ENCODE peak calls at places on chromosomes 12 and 14, in six cellular contexts. Z is H1, U is H9, V is IMR-90, G is neuronal stem cell, C is mesenchymal stem cell. W is an unnamed sample.

GRCh38 chr14:94656043-94656442 is 43.9 kb downstream of the SERPINA3 start:
- DNase-seq in Z (no peak), U (no peak), V (no peak), G (no peak), C (no peak), W (no peak)

GRCh38 chr12:81209001-81209400 is 131.1 kb downstream of the ACSS3 start:
- DNase-seq in Z (no peak), U (no peak), V (peak; percentile 8), G (no peak), C (peak; percentile 6), W (no peak)

GRCh38 chr14:97177635-97178034 is 380.5 kb downstream of the VRK1 start:
- DNase-seq in Z (no peak), U (no peak), V (no peak), G (no peak), C (no peak), W (no peak)

GRCh38 chr12:52311282-52311643 is 9.9 kb downstream of the KRT83 start:
- DNase-seq in Z (no peak), U (no peak), V (no peak), G (no peak), C (no peak), W (peak; percentile 23)

GRCh38 chr14:76760331-76761197 is 704 bp upstream of the VASH1 start:
- DNase-seq in Z (no peak), U (peak; percentile 23), V (no peak), G (no peak), C (no peak), W (no peak)

GRCh38 chr14:38339704-38340103 is 83.8 kb upstream of the CLEC14A start:
- DNase-seq in Z (no peak), U (no peak), V (peak; percentile 71), G (no peak), C (peak; percentile 14), W (no peak)

GRCh38 chr14:39459795-39460478 is 27.7 kb upstream of the FBXO33 start:
- DNase-seq in Z (no peak), U (no peak), V (no peak), G (no peak), C (no peak), W (no peak)

GRCh38 chr12:48038085-48038484 is 33.8 kb upstream of the COL2A1 start:
- DNase-seq in Z (no peak), U (no peak), V (no peak), G (no peak), C (no peak), W (no peak)

GRCh38 chr12:58443273-58443980 is 476.9 kb downstream of the LRIG3 start:
- DNase-seq in Z (peak; percentile 52), U (peak; percentile 45), V (peak; percentile 13), G (no peak), C (peak; percentile 37), W (no peak)

GRCh38 chr14:56474419-56475022 is 105.1 kb upstream of the TMEM260 start:
- DNase-seq in Z (no peak), U (no peak), V (peak; percentile 41), G (peak; percentile 56), C (peak; percentile 57), W (peak; percentile 10)

GRCh38 chr12:64531665-64532334 is 78.5 kb upstream of the RASSF3 start:
- DNase-seq in Z (no peak), U (peak; percentile 64), V (no peak), G (no peak), C (no peak), W (peak; percentile 42)

GRCh38 chr12:10721654-10722501 is 1.2 kb downstream of the YBX3 start:
- DNase-seq in Z (peak; percentile 44), U (peak; percentile 76), V (peak; percentile 99), G (peak; percentile 48), C (peak; percentile 97), W (peak; percentile 75)

GRCh38 chr12:76927170-76927784 is 48.5 kb upstream of the CSRP2 start:
- DNase-seq in Z (peak; percentile 88), U (peak; percentile 82), V (peak; percentile 57), G (peak; percentile 45), C (peak; percentile 53), W (peak; percentile 64)

GRCh38 chr12:76688001-76688400 is 75.9 kb upstream of the ZDHHC17 start:
- DNase-seq in Z (no peak), U (no peak), V (peak; percentile 51), G (no peak), C (no peak), W (no peak)

GRCh38 chr14:95500201-95500681 is 16.2 kb downstream of the SYNE3 start:
- DNase-seq in Z (no peak), U (no peak), V (no peak), G (no peak), C (no peak), W (no peak)

GRCh38 chr14:31880935-31881334 is 196.2 kb upstream of the ARHGAP5 start:
- DNase-seq in Z (no peak), U (no peak), V (peak; percentile 90), G (no peak), C (peak; percentile 94), W (peak; percentile 62)

GRCh38 chr12:65838330-65838976 is 14.2 kb downstream of the HMGA2 start:
- DNase-seq in Z (no peak), U (no peak), V (no peak), G (no peak), C (no peak), W (no peak)

GRCh38 chr12:49636979-49637378 is 13.6 kb downstream of the PRPF40B start:
- DNase-seq in Z (no peak), U (peak; percentile 81), V (peak; percentile 68), G (peak; percentile 27), C (peak; percentile 78), W (peak; percentile 9)

GRCh38 chr12:113374823-113375428 is 16.5 kb downstream of the PLBD2 start:
- DNase-seq in Z (no peak), U (no peak), V (no peak), G (no peak), C (no peak), W (no peak)

GRCh38 chr14:97299661-97300060 is 502.5 kb downstream of the VRK1 start:
- DNase-seq in Z (no peak), U (peak; percentile 59), V (no peak), G (no peak), C (no peak), W (no peak)

GRCh38 chr12:42987216-42987631 is 397.7 kb upstream of the PRICKLE1 start:
- DNase-seq in Z (no peak), U (no peak), V (no peak), G (no peak), C (no peak), W (no peak)

GRCh38 chr12:42985506-42985905 is 396.0 kb upstream of the PRICKLE1 start:
- DNase-seq in Z (no peak), U (peak; percentile 79), V (peak; percentile 58), G (peak; percentile 40), C (peak; percentile 66), W (no peak)

DNA sequence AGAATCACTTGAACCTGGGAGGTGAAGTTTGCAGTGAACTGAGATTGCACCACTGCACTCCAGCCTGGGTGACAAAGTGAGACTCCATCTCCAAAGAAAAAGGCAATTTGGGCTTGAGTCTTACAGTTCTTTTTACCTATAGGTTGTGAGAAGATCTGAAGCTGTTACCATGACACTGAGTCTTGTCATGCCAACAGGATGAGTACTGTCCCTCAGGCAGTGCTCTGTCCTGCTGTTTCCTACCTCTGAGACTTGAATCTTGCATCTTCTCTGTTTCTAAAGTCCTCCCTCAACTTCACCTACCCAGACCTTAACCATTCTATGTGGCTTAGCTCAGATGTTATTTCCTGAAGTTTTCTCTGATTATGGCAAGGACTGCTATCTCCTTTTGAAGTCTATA is 400.8 kb upstream of the PRICKLE1 start:
- DNase-seq in Z (no peak), U (no peak), V (no peak), G (no peak), C (no peak), W (peak; percentile 68)
- H2AK5ac ChIP-seq in Z (no peak overlapping the region), U (no peak overlapping the region), V (no peak overlapping the region), G (no peak overlapping the region), C (no peak overlapping the region), W (no peak overlapping the region)

GRCh38 chr14:61710853-61711817 is 15.8 kb downstream of the HIF1A start:
- DNase-seq in Z (no peak), U (no peak), V (no peak), G (no peak), C (peak; percentile 56), W (no peak)
- H3K4me1 ChIP-seq in Z (peaks cover 4% of the 10 kb centered on the region), U (peaks cover 6% of the 10 kb centered on the region), V (peaks cover 14% of the 10 kb centered on the region), G (no peaks in the 10 kb centered on the region), C (peaks cover 8% of the 10 kb centered on the region), W (peaks cover 8% of the 10 kb centered on the region)

GRCh38 chr14:106460916-106461315 is 934.5 kb downstream of the TMEM121 start:
- DNase-seq in Z (no peak), U (no peak), V (no peak), G (no peak), C (no peak), W (no peak)
- H3K14ac ChIP-seq in Z (no peak overlapping the region), U (no peak overlapping the region), V (no peak overlapping the region), G (no peak overlapping the region), C (no peak overlapping the region), W (no peak overlapping the region)

GRCh38 chr12:124917841-124918621 is 3.6 kb upstream of the UBC start:
- DNase-seq in Z (no peak), U (no peak), V (peak; percentile 21), G (no peak), C (no peak), W (peak; percentile 90)
- H2AK5ac ChIP-seq in Z (peak overlapping the region; percentile 68), U (no peak overlapping the region), V (peak overlapping the region; percentile 91), G (no peak overlapping the region), C (peak overlapping the region; percentile 87), W (no peak overlapping the region)

GRCh38 chr12:132439333-132439904 is 50.5 kb upstream of the FBRSL1 start:
- DNase-seq in Z (no peak), U (no peak), V (no peak), G (no peak), C (no peak), W (no peak)

GRCh38 chr12:132438139-132438700 is 51.7 kb upstream of the FBRSL1 start:
- DNase-seq in Z (no peak), U (no peak), V (no peak), G (no peak), C (no peak), W (no peak)

GRCh38 chr12:132437252-132438138 is 52.5 kb upstream of the FBRSL1 start:
- DNase-seq in Z (peak; percentile 69), U (peak; percentile 85), V (no peak), G (no peak), C (no peak), W (no peak)

GRCh38 chr12:132436791-132437251 is 53.1 kb upstream of the FBRSL1 start:
- DNase-seq in Z (no peak), U (no peak), V (no peak), G (no peak), C (no peak), W (no peak)

DNA sequence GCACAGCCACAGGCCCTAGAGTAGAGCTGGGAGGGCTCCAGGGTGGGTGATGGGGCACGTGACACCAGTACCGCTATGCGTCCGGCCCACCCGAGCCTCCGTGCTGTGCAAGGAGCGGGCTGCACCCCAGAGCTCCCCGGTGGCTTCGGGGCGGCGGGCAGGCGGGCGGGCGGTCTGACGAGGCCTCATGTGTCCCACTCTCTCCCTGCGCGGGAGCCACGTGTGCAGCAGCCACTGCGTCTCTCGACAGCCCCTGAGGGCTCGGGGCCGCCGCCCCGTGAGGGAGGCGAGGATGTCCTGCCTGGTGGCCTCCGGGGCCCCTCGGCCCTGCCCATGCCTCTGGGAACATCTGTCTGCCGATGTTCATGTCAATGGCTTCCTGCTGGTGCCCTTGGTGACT is 51.2 kb upstream of the FBRSL1 start:
- DNase-seq in Z (no peak), U (no peak), V (no peak), G (no peak), C (no peak), W (no peak)
- H3K4me1 ChIP-seq in Z (peaks cover 9% of the 10 kb centered on the region), U (no peaks in the 10 kb centered on the region), V (no peaks in the 10 kb centered on the region), G (no peaks in the 10 kb centered on the region), C (peaks cover 5% of the 10 kb centered on the region), W (no peaks in the 10 kb centered on the region)